ENCODE peak calls at places on chromosomes 6 and 20, in nine cellular contexts. B is AG04450, F is thoracic aorta, C is Calu3, M is keratinocyte, P is H9, K is fibroblast of villous mesenchyme, X is K562, D is fibroblast of pulmonary artery. Z is an unnamed sample.
A peak's percentile ranks its signal among the peaks of the same experiment; 100 is the strongest.

GRCh38 chr20:53764416-53764800 is 170.8 kb upstream of the ZNF217 start:
- DNase-seq in F (no peak), B (no peak), M (no peak), C (no peak), X (no peak), D (no peak), K (no peak), P (no peak), Z (no peak)

GRCh38 chr6:148947621-148948444 is 201.0 kb downstream of the UST start:
- DNase-seq in C (peak; percentile 74), X (peak; percentile 78), D (peak; percentile 90), M (peak; percentile 35), F (peak; percentile 55), B (peak; percentile 70), P (peak; percentile 89), K (peak; percentile 86), Z (peak; percentile 45)

GRCh38 chr6:169035381-169036280 is 218.0 kb downstream of the THBS2 start:
- DNase-seq in D (peak; percentile 60), M (peak; percentile 21), K (peak; percentile 39), B (no peak), X (no peak), C (no peak), P (no peak), F (no peak), Z (peak; percentile 10)

GRCh38 chr6:109349419-109349987 is 32.8 kb downstream of the CD164 start:
- DNase-seq in X (peak; percentile 91), K (peak; percentile 71), C (peak; percentile 64), F (no peak), P (no peak), D (peak; percentile 90), M (no peak), B (peak; percentile 27), Z (peak; percentile 18)

GRCh38 chr6:44203955-44204354 is 12.8 kb upstream of the MYMX start:
- DNase-seq in C (peak; percentile 49), B (no peak), K (peak; percentile 33), X (peak; percentile 58), M (no peak), D (no peak), P (no peak), F (no peak), Z (no peak)

GRCh38 chr6:70669133-70669532 is 1.4 kb downstream of the SMAP1 start:
- DNase-seq in C (no peak), K (no peak), P (no peak), M (no peak), B (no peak), X (no peak), F (no peak), D (no peak), Z (peak; percentile 32)

GRCh38 chr20:35146299-35146921 is 726 bp downstream of the EDEM2 start:
- DNase-seq in F (no peak), M (no peak), K (peak; percentile 12), B (no peak), X (peak; percentile 61), C (peak; percentile 21), D (no peak), P (peak; percentile 56), Z (no peak)

GRCh38 chr6:169536446-169537170 is 165.2 kb downstream of the WDR27 start:
- DNase-seq in P (no peak), B (peak; percentile 53), K (peak; percentile 81), D (peak; percentile 48), M (no peak), C (no peak), X (no peak), F (no peak), Z (no peak)

GRCh38 chr6:71454083-71454482 is 165.5 kb downstream of the OGFRL1 start:
- DNase-seq in K (no peak), C (no peak), F (no peak), X (no peak), B (no peak), P (no peak), M (no peak), D (no peak), Z (no peak)

GRCh38 chr20:25081065-25081729 is 744 bp downstream of the VSX1 start:
- DNase-seq in B (no peak), C (no peak), K (peak; percentile 6), D (peak; percentile 22), M (no peak), F (no peak), X (peak; percentile 14), P (peak; percentile 78), Z (no peak)

GRCh38 chr20:47941869-47942268 is 156.6 kb upstream of the SULF2 start:
- DNase-seq in C (no peak), K (no peak), M (no peak), B (no peak), X (no peak), P (no peak), F (no peak), D (no peak), Z (no peak)

GRCh38 chr6:148653138-148653776 is 93.6 kb upstream of the UST start:
- DNase-seq in F (no peak), D (no peak), P (no peak), X (no peak), B (no peak), C (no peak), K (no peak), M (no peak), Z (no peak)

GRCh38 chr20:3863317-3863716 is 16.7 kb downstream of the MAVS start:
- DNase-seq in X (no peak), P (no peak), D (no peak), M (no peak), K (no peak), B (no peak), F (no peak), C (no peak), Z (no peak)

GRCh38 chr20:53576586-53577318 is 16.9 kb downstream of the ZNF217 start:
- DNase-seq in F (no peak), K (no peak), M (no peak), P (no peak), X (no peak), C (no peak), B (no peak), D (no peak), Z (no peak)

GRCh38 chr6:5151955-5152401 is 66.8 kb downstream of the PPP1R3G start:
- DNase-seq in D (peak; percentile 63), M (peak; percentile 44), F (no peak), C (no peak), X (no peak), B (peak; percentile 18), P (no peak), K (no peak), Z (peak; percentile 12)

GRCh38 chr6:15434263-15434662 is 188.4 kb downstream of the JARID2 start:
- DNase-seq in K (no peak), P (peak; percentile 5), D (no peak), C (no peak), X (peak; percentile 38), M (no peak), B (no peak), F (no peak), Z (no peak)

GRCh38 chr6:34560366-34561226 is 4.5 kb upstream of the SPDEF start:
- DNase-seq in B (no peak), K (peak; percentile 51), P (no peak), F (no peak), C (peak; percentile 49), X (peak; percentile 99), M (no peak), D (peak; percentile 35), Z (no peak)
- TF ChIP-seq CTCF in B (peak; percentile 2), K (no peak), P (no peak), F (no peak), C (no peak), X (peak; percentile 60), M (no peak), D (no peak), Z (no peak)

DNA sequence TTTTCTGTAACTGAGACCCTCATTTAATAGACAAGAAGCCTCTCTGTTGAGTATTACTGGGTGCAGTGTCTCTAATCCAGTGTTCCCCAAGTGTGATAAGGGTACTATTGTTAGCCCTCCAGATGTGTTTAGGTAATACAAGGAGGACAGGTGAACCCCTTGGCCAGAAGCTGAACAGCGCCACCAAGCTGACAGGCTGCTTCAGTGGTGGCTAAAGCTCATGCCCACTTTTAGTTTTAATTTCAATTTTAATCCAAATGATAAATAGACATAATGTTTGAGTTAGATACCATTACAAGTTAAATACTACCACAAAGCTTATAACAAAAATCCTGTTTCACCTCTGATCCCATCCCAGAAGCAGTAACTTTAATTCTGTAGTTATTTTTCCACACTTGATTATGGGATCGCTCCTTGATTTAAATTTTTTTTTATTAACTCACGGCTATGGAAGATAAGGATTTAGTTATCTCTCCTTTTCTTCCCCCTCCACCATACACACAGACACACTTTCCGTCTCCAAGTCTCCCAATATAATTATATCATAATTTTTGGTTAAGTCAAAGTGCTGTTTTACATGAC is 8.3 kb upstream of the STK35 start:
- DNase-seq in P (peak; percentile 59), M (no peak), B (no peak), X (peak; percentile 12), D (peak; percentile 17), C (peak; percentile 42), K (no peak), F (no peak), Z (no peak)
- TF ChIP-seq CTCF in P (peak; percentile 95), M (peak; percentile 83), B (peak; percentile 23), X (peak; percentile 56), D (peak; percentile 66), C (peak; percentile 46), K (peak; percentile 53), F (no peak), Z (peak; percentile 78)

GRCh38 chr20:43389839-43390626 is 67.7 kb upstream of the SRSF6 start:
- DNase-seq in F (no peak), D (no peak), K (no peak), M (no peak), X (peak; percentile 21), C (peak; percentile 25), P (peak; percentile 67), B (no peak), Z (no peak)
- TF ChIP-seq CTCF in F (no peak), D (peak; percentile 35), K (peak; percentile 34), M (no peak), X (peak; percentile 50), C (peak; percentile 78), P (peak; percentile 97), B (peak; percentile 48), Z (peak; percentile 30)

GRCh38 chr20:10611357-10611756 is 62.4 kb downstream of the JAG1 start:
- DNase-seq in X (peak; percentile 18), F (no peak), B (no peak), C (peak; percentile 14), M (no peak), P (peak; percentile 79), D (peak; percentile 65), K (peak; percentile 66), Z (no peak)
- TF ChIP-seq CTCF in X (peak; percentile 28), F (peak; percentile 24), B (peak; percentile 53), C (no peak), M (peak; percentile 86), P (peak; percentile 76), D (peak; percentile 54), K (peak; percentile 79), Z (peak; percentile 44)

GRCh38 chr20:33501000-33501399 is 11.1 kb downstream of the CBFA2T2 start:
- DNase-seq in K (no peak), M (no peak), D (no peak), F (no peak), X (no peak), C (no peak), P (no peak), B (no peak), Z (no peak)
- TF ChIP-seq CTCF in K (no peak), M (no peak), D (no peak), F (no peak), X (no peak), C (no peak), P (no peak), B (no peak), Z (no peak)

GRCh38 chr6:153059757-153060156 is 57.2 kb upstream of the MTRF1L start:
- DNase-seq in X (no peak), F (no peak), M (no peak), D (no peak), C (no peak), K (no peak), B (no peak), P (no peak), Z (no peak)
- TF ChIP-seq CTCF in X (no peak), F (no peak), M (no peak), D (peak; percentile 2), C (no peak), K (peak; percentile 22), B (no peak), P (peak; percentile 20), Z (peak; percentile 20)